ENCODE peak calls at places on chromosomes 6 and 20, in six cellular contexts. F is mammary epithelial cell, D is right cardiac atrium, S is lower lobe of right lung, Q is breast epithelium, T is AG04450. W is an unnamed sample.

GRCh38 chr6:3259491-3259958 is 778 bp downstream of the PSMG4 start:
- DNase-seq in S (no peak), D (peak; percentile 49), Q (no peak), T (no peak), F (peak; percentile 54), W (no peak)

GRCh38 chr20:62335532-62335931 is 31.6 kb downstream of the LAMA5 start:
- DNase-seq in Q (no peak), T (no peak), F (no peak), D (no peak), S (no peak), W (no peak)

GRCh38 chr6:112475083-112475482 is 128.0 kb downstream of the RFPL4B start:
- DNase-seq in S (no peak), D (no peak), Q (no peak), F (peak; percentile 55), T (no peak), W (no peak)

GRCh38 chr6:138293996-138294395 is 75.7 kb upstream of the PBOV1 start:
- DNase-seq in S (no peak), F (no peak), D (no peak), T (no peak), Q (no peak), W (no peak)

GRCh38 chr20:21714297-21715192 is 9.1 kb downstream of the PAX1 start:
- DNase-seq in Q (no peak), D (no peak), T (no peak), F (no peak), S (no peak), W (no peak)

GRCh38 chr20:62433655-62434054 is 6.3 kb upstream of the RBBP8NL start:
- DNase-seq in D (peak; percentile 65), T (no peak), F (no peak), Q (no peak), S (no peak), W (no peak)

GRCh38 chr6:111837641-111838500 is 35.4 kb downstream of the FYN start:
- DNase-seq in Q (no peak), F (no peak), D (no peak), S (no peak), T (no peak), W (no peak)

GRCh38 chr6:32838114-32838958 is at the start of gene TAP2:
- DNase-seq in S (peak; percentile 97), T (peak; percentile 74), D (peak; percentile 95), Q (peak; percentile 96), F (peak; percentile 88), W (peak; percentile 90)

GRCh38 chr20:32902456-32903420 is 44.0 kb downstream of the EFCAB8 start:
- DNase-seq in D (peak; percentile 52), T (no peak), Q (no peak), F (peak; percentile 36), S (peak; percentile 68), W (peak; percentile 85)

GRCh38 chr6:28807682-28808280 is 116.0 kb downstream of the TRIM27 start:
- DNase-seq in F (peak; percentile 70), T (no peak), S (no peak), Q (no peak), D (no peak), W (no peak)

GRCh38 chr6:70675822-70676221 is 8.1 kb downstream of the SMAP1 start:
- DNase-seq in S (no peak), F (no peak), D (no peak), T (no peak), Q (no peak), W (no peak)

GRCh38 chr20:37355252-37356180 is 9.6 kb downstream of the SRC start:
- DNase-seq in S (no peak), T (no peak), F (no peak), Q (no peak), D (no peak), W (peak; percentile 80)

GRCh38 chr20:12053348-12053747 is 135.7 kb downstream of the BTBD3 start:
- DNase-seq in F (peak; percentile 53), T (peak; percentile 24), D (no peak), Q (no peak), S (no peak), W (no peak)

GRCh38 chr6:79649016-79649415 is 17.9 kb downstream of the SH3BGRL2 start:
- DNase-seq in T (no peak), F (no peak), S (no peak), D (no peak), Q (no peak), W (no peak)

GRCh38 chr6:45843848-45844521 is 171.7 kb downstream of the CLIC5 start:
- DNase-seq in Q (no peak), T (no peak), F (no peak), D (peak; percentile 47), S (peak; percentile 49), W (no peak)

GRCh38 chr6:43993881-43994523 is 133.2 kb downstream of the MRPL14 start:
- DNase-seq in D (no peak), Q (no peak), F (no peak), S (no peak), T (no peak), W (peak; percentile 48)

GRCh38 chr20:973785-974194 is 28.3 kb downstream of the RSPO4 start:
- DNase-seq in F (peak; percentile 30), D (no peak), Q (no peak), T (no peak), S (no peak), W (no peak)

GRCh38 chr20:48703107-48703506 is 124.7 kb downstream of the PREX1 start:
- DNase-seq in Q (no peak), F (no peak), T (no peak), S (no peak), D (no peak), W (peak; percentile 84)

GRCh38 chr6:130872250-130873095 is 45.3 kb downstream of the SMLR1 start:
- DNase-seq in T (no peak), D (peak; percentile 71), Q (peak; percentile 65), F (peak; percentile 26), S (peak; percentile 73), W (no peak)

GRCh38 chr20:57590485-57591288 is 29.5 kb downstream of the ZBP1 start:
- DNase-seq in Q (no peak), F (no peak), S (peak; percentile 34), T (no peak), D (no peak), W (peak; percentile 80)

GRCh38 chr6:14871196-14871595 is 374.7 kb upstream of the JARID2 start:
- DNase-seq in S (no peak), Q (no peak), T (no peak), F (no peak), D (no peak), W (no peak)

GRCh38 chr6:116766506-116767176 is 1.1 kb upstream of the FAM162B start:
- DNase-seq in F (no peak), Q (no peak), T (no peak), D (no peak), S (no peak), W (no peak)

GRCh38 chr6:2920671-2921112 is 17.6 kb upstream of the SERPINB9 start:
- DNase-seq in F (no peak), Q (no peak), T (no peak), D (no peak), S (no peak), W (no peak)

DNA sequence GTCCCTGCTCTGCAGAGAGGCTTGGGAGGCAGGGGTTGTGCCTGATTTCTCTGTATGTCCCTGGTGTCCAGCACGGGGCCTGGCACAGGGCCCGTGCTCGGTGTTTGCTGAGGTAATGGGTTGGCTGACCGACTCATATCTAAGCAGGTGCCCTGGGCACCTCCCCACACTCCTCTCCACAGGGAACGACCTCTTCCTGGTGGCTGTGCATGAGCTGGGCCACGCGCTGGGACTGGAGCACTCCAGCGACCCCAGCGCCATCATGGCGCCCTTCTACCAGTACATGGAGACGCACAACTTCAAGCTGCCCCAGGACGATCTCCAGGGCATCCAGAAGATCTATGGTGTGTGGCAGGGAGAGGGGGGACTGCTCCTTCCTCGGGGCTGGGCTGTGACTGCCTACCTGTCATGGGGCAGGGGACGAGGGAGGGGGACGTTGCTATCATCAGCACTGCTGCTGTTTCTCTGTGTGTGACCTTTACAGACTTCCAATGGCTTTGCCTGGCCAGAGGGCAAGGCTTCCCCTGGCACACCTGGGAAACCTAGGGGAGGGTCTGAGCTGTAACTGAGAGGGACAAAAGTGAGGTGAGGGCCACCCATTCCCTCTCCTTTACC is 14.2 kb downstream of the MMP24OS start:
- DNase-seq in F (no peak), T (no peak), S (peak; percentile 77), D (no peak), Q (no peak), W (peak; percentile 83)
- H3K27ac ChIP-seq in F (peak overlapping the region; percentile 9), T (peak overlapping the region; percentile 47), S (peak overlapping the region; percentile 83), D (no peak overlapping the region), Q (peak overlapping the region; percentile 93), W (peak overlapping the region; percentile 94)

GRCh38 chr6:134529921-134530320 is 212.0 kb upstream of the SGK1 start:
- DNase-seq in D (no peak), F (peak; percentile 65), T (no peak), Q (no peak), S (no peak), W (no peak)
- H3K27ac ChIP-seq in D (no peak overlapping the region), F (no peak overlapping the region), T (no peak overlapping the region), Q (no peak overlapping the region), S (no peak overlapping the region), W (no peak overlapping the region)

DNA sequence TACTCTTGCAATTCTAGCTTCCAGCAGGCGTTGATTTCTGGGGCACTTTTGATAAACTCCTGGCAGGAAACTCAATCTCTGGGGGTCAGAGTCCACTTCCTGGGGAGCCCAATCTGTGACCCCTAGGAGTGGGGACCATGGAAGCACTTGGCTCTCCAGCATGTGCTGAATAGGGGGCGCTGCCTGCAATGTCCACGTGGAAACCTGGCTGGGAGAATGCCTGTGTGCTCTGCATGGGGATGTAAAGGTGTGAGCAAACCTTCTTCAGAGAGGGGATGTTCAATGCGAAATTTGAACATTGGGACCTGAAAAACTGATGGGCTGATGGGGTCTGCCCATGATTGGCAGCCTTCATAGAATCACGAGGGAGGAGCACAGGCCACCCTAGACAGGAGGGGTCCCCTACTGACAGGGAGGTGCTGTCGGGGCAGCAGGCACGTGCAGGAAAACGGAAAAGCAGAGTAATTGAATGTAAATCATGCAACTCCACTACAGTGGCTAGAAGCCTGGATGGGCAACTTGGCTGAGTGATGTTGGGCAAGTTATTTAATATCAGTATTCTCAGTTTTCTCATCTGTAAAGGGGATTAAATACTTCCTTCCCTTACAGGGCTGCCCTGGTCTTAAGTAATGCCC is 47.8 kb downstream of the CEP43 start:
- DNase-seq in Q (no peak), D (no peak), F (no peak), S (no peak), T (no peak), W (no peak)
- H3K27ac ChIP-seq in Q (no peak overlapping the region), D (no peak overlapping the region), F (no peak overlapping the region), S (peak overlapping the region; percentile 33), T (no peak overlapping the region), W (no peak overlapping the region)

GRCh38 chr6:156852147-156852857 is 75.1 kb downstream of the ARID1B start:
- DNase-seq in D (no peak), Q (no peak), S (no peak), F (no peak), T (no peak), W (no peak)
- H3K27ac ChIP-seq in D (peak overlapping the region; percentile 66), Q (no peak overlapping the region), S (no peak overlapping the region), F (no peak overlapping the region), T (no peak overlapping the region), W (no peak overlapping the region)

DNA sequence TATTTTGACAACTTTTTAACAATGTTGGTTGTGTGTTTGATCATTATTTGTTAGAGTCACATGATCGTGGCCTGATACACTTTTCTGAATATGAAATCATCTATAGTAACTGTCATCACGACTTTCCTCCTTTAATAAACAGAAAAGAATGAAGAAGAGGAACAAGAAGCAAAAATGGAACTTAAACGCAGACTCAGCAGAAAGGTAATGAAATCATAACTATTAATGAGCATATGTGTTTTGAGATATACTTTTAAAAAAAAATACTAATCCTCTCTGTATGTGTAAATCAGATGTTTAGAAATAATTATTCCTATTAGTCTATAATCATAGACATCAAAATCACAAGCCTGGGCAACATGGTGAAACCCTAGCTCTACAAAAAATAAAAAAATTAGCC is 60.1 kb upstream of the LTV1 start:
- DNase-seq in D (no peak), Q (no peak), F (no peak), T (no peak), S (no peak), W (no peak)
- H3K27ac ChIP-seq in D (no peak overlapping the region), Q (no peak overlapping the region), F (no peak overlapping the region), T (no peak overlapping the region), S (no peak overlapping the region), W (no peak overlapping the region)